ENCODE peak calls at places on chromosome 4, in four cellular contexts. U is nephron progenitor cell, B is neural progenitor cell, W is neural crest cell. N is an unnamed sample.

GRCh38 chr4:73701116-73701515 is 39.3 kb upstream of the CXCL8 start:
- DNase-seq in U (no peak), B (no peak), W (no peak), N (no peak)

GRCh38 chr4:72283357-72283756 is 251.6 kb downstream of the NPFFR2 start:
- DNase-seq in W (no peak), B (no peak), U (no peak), N (no peak)

GRCh38 chr4:76518241-76518640 is 83.2 kb downstream of the SHROOM3 start:
- DNase-seq in B (no peak), U (no peak), W (no peak), N (no peak)

GRCh38 chr4:73864973-73865372 is 4.2 kb upstream of the CXCL1 start:
- DNase-seq in W (no peak), B (no peak), U (no peak), N (no peak)

GRCh38 chr4:148632476-148632875 is 190.3 kb upstream of the NR3C2 start:
- DNase-seq in U (no peak), W (no peak), B (no peak), N (no peak)

GRCh38 chr4:128861856-128862518 is 52.5 kb downstream of the JADE1 start:
- DNase-seq in B (no peak), U (no peak), W (no peak), N (no peak)

GRCh38 chr4:119039779-119040178 is 95.9 kb upstream of the MYOZ2 start:
- DNase-seq in W (no peak), B (peak), U (no peak), N (peak)

GRCh38 chr4:1055721-1056590 is 44.5 kb downstream of the FGFRL1 start:
- DNase-seq in B (peak), U (no peak), W (no peak), N (no peak)

GRCh38 chr4:8277356-8278008 is 7.9 kb downstream of the HTRA3 start:
- DNase-seq in W (no peak), B (no peak), U (no peak), N (peak)

GRCh38 chr4:163948920-163949455 is 454.5 kb downstream of the TMA16 start:
- DNase-seq in B (no peak), W (no peak), U (no peak), N (no peak)

GRCh38 chr4:71974681-71975080 is 57.1 kb upstream of the NPFFR2 start:
- DNase-seq in U (no peak), W (no peak), B (no peak), N (no peak)

GRCh38 chr4:123568936-123569335 is 172.3 kb downstream of the SPRY1 start:
- DNase-seq in W (no peak), B (no peak), U (no peak), N (no peak)

GRCh38 chr4:3338976-3339531 is 46.2 kb downstream of the RGS12 start:
- DNase-seq in W (no peak), B (no peak), U (no peak), N (no peak)

GRCh38 chr4:165877291-165877690 is 4.3 kb downstream of the TLL1 start:
- DNase-seq in B (no peak), U (no peak), W (no peak), N (peak)

GRCh38 chr4:30821891-30822612 is 101.9 kb downstream of the PCDH7 start:
- DNase-seq in W (no peak), U (no peak), B (no peak), N (no peak)

GRCh38 chr4:130563185-130563890 is 1467.4 kb downstream of the C4orf33 start:
- DNase-seq in B (peak), U (peak), W (peak), N (peak)

GRCh38 chr4:124173892-124174291 is 538.6 kb downstream of the ANKRD50 start:
- DNase-seq in W (no peak), U (no peak), B (no peak), N (no peak)

GRCh38 chr4:57154191-57154590 is 44.0 kb upstream of the IGFBP7 start:
- DNase-seq in W (no peak), U (no peak), B (peak), N (no peak)

GRCh38 chr4:8071741-8072140 is 86.9 kb downstream of the ABLIM2 start:
- DNase-seq in U (no peak), W (no peak), B (peak), N (no peak)

GRCh38 chr4:8835521-8836365 is 35.9 kb downstream of the HMX1 start:
- DNase-seq in W (no peak), B (no peak), U (no peak), N (no peak)

GRCh38 chr4:125111352-125111751 is 203.4 kb upstream of the FAT4 start:
- DNase-seq in U (no peak), B (no peak), W (no peak), N (no peak)

GRCh38 chr4:141636077-141636770 is at the start of gene IL15:
- DNase-seq in B (peak), U (peak), W (peak), N (peak)

DNA sequence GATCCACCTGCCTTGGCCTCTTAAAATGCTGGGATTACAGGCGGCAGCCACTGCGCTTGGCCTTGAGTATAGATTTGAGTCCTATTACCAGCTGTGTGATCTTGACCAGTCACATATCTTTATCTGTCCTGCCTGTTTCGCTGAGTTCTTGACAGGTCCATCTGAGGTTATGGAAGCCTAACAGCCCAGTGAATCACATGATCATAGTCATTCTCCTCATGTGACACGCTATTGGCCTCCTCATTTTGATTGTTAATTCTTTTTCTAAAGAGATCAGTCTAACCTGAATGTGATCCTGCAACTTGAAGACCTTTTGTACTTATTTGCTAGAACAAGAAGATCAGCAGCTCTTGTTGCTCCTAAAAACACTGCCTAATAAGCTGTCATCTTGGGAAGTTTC is 86.7 kb downstream of the CHRNA9 start:
- DNase-seq in U (no peak), B (no peak), W (no peak), N (no peak)
- TF ChIP-seq CTCF in U (no peak), B (no peak), W (no peak), N (no peak)

GRCh38 chr4:20878806-20879205 is 178.5 kb downstream of the PACRGL start:
- DNase-seq in W (no peak), U (peak), B (peak), N (no peak)
- TF ChIP-seq CTCF in W (no peak), U (no peak), B (no peak), N (no peak)

GRCh38 chr4:108166441-108167315 is 2.1 kb downstream of the LEF1 start:
- DNase-seq in U (peak), W (peak), B (peak), N (peak)
- TF ChIP-seq CTCF in U (no peak), W (peak), B (peak), N (no peak)

DNA sequence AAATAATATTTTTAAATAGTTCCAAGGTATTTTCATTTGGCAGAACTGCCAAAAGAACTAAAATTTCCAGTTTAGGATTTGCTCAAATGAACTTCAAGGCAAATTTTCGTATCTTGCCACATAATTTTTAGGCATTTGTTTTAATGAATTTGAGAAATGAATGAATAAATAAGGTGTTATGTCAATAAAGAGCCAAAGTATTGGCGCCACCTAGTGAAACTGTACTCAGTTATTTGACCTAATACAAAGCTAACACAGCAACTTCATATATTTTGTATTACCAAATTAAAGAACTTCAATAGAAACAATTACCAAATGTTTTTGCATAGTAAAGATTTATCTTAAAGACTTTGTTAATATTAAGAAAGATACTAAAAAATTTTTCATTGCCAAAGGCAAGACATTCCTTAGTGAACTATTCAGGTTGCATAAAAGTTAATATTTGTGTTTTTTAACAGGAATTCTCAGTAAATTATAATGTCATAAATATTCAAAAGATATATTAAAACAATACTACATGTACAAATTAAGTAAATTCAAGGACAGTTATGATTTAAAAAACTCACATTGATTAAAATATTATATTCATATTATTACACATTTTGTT is 50.3 kb downstream of the STPG2 start:
- DNase-seq in B (peak), U (no peak), W (no peak), N (no peak)
- TF ChIP-seq CTCF in B (peak), U (peak), W (peak), N (peak)

GRCh38 chr4:111274060-111274459 is 651.2 kb upstream of the PITX2 start:
- DNase-seq in B (no peak), W (no peak), U (no peak), N (no peak)

GRCh38 chr4:111267786-111268185 is 644.9 kb upstream of the PITX2 start:
- DNase-seq in U (no peak), W (no peak), B (no peak), N (no peak)

GRCh38 chr4:111268769-111269414 is 646.0 kb upstream of the PITX2 start:
- DNase-seq in W (no peak), U (no peak), B (no peak), N (no peak)

GRCh38 chr4:111266937-111267336 is 644.1 kb upstream of the PITX2 start:
- DNase-seq in U (no peak), W (no peak), B (no peak), N (no peak)

GRCh38 chr4:111269439-111269838 is 646.6 kb upstream of the PITX2 start:
- DNase-seq in B (no peak), U (no peak), W (no peak), N (no peak)
- TF ChIP-seq CTCF in B (no peak), U (no peak), W (no peak), N (no peak)